ENCODE peak calls at places on chromosomes 2 and 18, in six cellular contexts. D, C, Z, M, S and P are unnamed samples.

GRCh38 chr2:219731173-219731572 is 103.7 kb downstream of the SLC4A3 start:
- DNase-seq in D (no peak), C (no peak), Z (no peak), M (peak; percentile 24), S (no peak), P (no peak)

GRCh38 chr18:67846422-67847098 is 330.0 kb upstream of the DSEL start:
- DNase-seq in D (no peak), C (no peak), Z (no peak), M (no peak), S (no peak), P (no peak)

GRCh38 chr2:105691942-105692341 is 52.8 kb upstream of the NCK2 start:
- DNase-seq in D (no peak), C (no peak), Z (no peak), M (no peak), S (peak; percentile 17), P (peak; percentile 36)

GRCh38 chr2:42510930-42511271 is 17.1 kb upstream of the KCNG3 start:
- DNase-seq in D (no peak), C (no peak), Z (no peak), M (no peak), S (no peak), P (no peak)

GRCh38 chr18:2939317-2939716 is 73.6 kb downstream of the LPIN2 start:
- DNase-seq in D (no peak), C (peak; percentile 74), Z (no peak), M (peak; percentile 90), S (no peak), P (no peak)

GRCh38 chr2:30396436-30397232 is 50.4 kb upstream of the LCLAT1 start:
- DNase-seq in D (no peak), C (no peak), Z (no peak), M (no peak), S (no peak), P (no peak)

GRCh38 chr18:67731853-67732252 is 215.3 kb upstream of the DSEL start:
- DNase-seq in D (no peak), C (no peak), Z (no peak), M (no peak), S (no peak), P (no peak)

GRCh38 chr2:47323009-47323821 is 79.7 kb upstream of the MSH2 start:
- DNase-seq in D (peak; percentile 84), C (peak; percentile 81), Z (peak; percentile 87), M (peak; percentile 69), S (peak; percentile 66), P (peak; percentile 72)

GRCh38 chr18:56326386-56327072 is 311.9 kb downstream of the TXNL1 start:
- DNase-seq in D (no peak), C (no peak), Z (no peak), M (no peak), S (no peak), P (no peak)

GRCh38 chr18:80208620-80209019 is 38.7 kb downstream of the PARD6G start:
- DNase-seq in D (no peak), C (no peak), Z (no peak), M (no peak), S (no peak), P (no peak)
- TF ChIP-seq CHD2 in D (no peak), C (no peak), Z (no peak), M (no peak), S (no peak), P (no peak)

GRCh38 chr2:27006602-27007415 is 26.0 kb upstream of the TMEM214 start:
- DNase-seq in D (peak; percentile 38), C (no peak), Z (no peak), M (no peak), S (no peak), P (no peak)
- TF ChIP-seq CHD2 in D (no peak), C (no peak), Z (no peak), M (no peak), S (no peak), P (no peak)

GRCh38 chr2:214034417-214034816 is 376.4 kb upstream of the VWC2L start:
- DNase-seq in D (no peak), C (no peak), Z (no peak), M (no peak), S (no peak), P (no peak)

GRCh38 chr2:214035921-214036320 is 374.9 kb upstream of the VWC2L start:
- DNase-seq in D (no peak), C (no peak), Z (no peak), M (no peak), S (no peak), P (no peak)

GRCh38 chr2:214035091-214035852 is 375.6 kb upstream of the VWC2L start:
- DNase-seq in D (no peak), C (no peak), Z (no peak), M (no peak), S (no peak), P (no peak)

DNA sequence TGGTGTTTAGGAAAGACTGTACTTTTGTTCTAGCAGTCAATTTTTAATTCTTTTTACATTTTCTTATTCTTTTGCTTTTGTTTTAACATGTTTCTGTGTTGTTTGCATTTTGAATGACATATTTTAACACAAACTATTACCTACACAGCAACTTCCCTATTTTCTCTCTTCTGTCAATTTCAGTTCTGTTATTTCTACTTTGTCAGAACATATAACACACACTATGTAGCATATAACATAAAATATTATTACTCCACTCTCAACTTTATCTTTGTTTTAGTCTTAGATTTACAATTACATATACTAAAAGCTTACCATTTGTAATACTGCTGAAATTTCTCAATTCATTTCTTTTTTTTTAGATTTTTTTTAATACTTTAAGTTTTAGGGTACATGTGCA is 372.7 kb upstream of the VWC2L start:
- DNase-seq in D (no peak), C (no peak), Z (no peak), M (no peak), S (no peak), P (no peak)
- TF ChIP-seq CHD2 in D (no peak), C (no peak), Z (no peak), M (no peak), S (no peak), P (no peak)

GRCh38 chr2:217166241-217166640 is 306.4 kb upstream of the TNP1 start:
- DNase-seq in D (peak; percentile 18), C (peak; percentile 60), Z (peak; percentile 30), M (peak; percentile 46), S (peak; percentile 15), P (no peak)
- TF ChIP-seq CHD2 in D (no peak), C (no peak), Z (no peak), M (no peak), S (no peak), P (no peak)

DNA sequence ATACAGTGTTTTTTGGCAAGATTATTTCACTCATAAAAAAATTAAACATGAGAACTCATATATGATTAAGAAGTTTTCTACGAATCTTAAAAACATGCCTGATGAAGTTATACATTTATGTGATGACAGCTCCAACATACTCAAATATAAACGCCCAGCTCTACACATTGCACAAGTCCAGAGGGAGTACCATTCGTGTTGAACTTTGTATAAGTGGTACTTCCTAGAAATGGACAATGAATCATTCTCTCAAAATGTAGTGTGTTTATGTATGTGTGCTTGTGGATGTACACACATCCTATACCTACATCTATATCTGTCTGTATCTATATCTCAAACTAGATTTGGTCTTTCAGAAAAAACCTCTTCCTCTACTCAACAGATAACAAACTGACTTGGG is 309.4 kb downstream of the IRS1 start:
- DNase-seq in D (no peak), C (no peak), Z (no peak), M (no peak), S (no peak), P (no peak)
- TF ChIP-seq CHD2 in D (no peak), C (no peak), Z (no peak), M (no peak), S (no peak), P (no peak)

GRCh38 chr2:216877085-216877484 is 17.2 kb upstream of the TNP1 start:
- DNase-seq in D (no peak), C (peak; percentile 17), Z (no peak), M (no peak), S (no peak), P (no peak)
- TF ChIP-seq CHD2 in D (no peak), C (no peak), Z (no peak), M (no peak), S (no peak), P (no peak)

GRCh38 chr2:183292028-183292427 is 167.8 kb downstream of the NUP35 start:
- DNase-seq in D (no peak), C (no peak), Z (no peak), M (no peak), S (no peak), P (no peak)

DNA sequence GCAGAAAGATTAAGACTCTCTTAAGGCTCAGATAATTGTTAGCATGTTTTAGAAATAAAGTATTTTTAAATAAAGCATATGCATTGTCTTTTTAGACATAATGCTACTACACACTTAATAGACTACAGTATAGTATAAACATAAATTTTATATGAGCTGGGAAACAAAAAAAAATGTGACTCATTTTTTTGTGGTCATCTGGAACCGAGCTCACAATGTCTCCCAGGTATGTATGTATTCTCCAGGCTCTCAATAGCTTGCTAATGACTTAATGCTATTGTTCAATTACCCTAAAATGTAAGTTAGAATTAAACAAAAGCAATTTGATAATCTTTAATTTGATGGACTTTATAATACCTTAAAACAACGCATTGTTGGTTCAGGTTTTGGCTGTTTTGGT is 167.2 kb downstream of the NUP35 start:
- DNase-seq in D (no peak), C (no peak), Z (no peak), M (no peak), S (no peak), P (no peak)
- TF ChIP-seq CHD2 in D (no peak), C (no peak), Z (no peak), M (no peak), S (no peak), P (no peak)

GRCh38 chr2:134501476-134502089 is 217.2 kb downstream of the TMEM163 start:
- DNase-seq in D (no peak), C (no peak), Z (no peak), M (no peak), S (no peak), P (no peak)

GRCh38 chr2:134502090-134502487 is 216.7 kb downstream of the TMEM163 start:
- DNase-seq in D (no peak), C (no peak), Z (no peak), M (no peak), S (no peak), P (no peak)

GRCh38 chr2:134498654-134499053 is 220.1 kb downstream of the TMEM163 start:
- DNase-seq in D (no peak), C (no peak), Z (no peak), M (no peak), S (no peak), P (no peak)

GRCh38 chr2:134500211-134500935 is 218.4 kb downstream of the TMEM163 start:
- DNase-seq in D (no peak), C (no peak), Z (no peak), M (no peak), S (no peak), P (no peak)

DNA sequence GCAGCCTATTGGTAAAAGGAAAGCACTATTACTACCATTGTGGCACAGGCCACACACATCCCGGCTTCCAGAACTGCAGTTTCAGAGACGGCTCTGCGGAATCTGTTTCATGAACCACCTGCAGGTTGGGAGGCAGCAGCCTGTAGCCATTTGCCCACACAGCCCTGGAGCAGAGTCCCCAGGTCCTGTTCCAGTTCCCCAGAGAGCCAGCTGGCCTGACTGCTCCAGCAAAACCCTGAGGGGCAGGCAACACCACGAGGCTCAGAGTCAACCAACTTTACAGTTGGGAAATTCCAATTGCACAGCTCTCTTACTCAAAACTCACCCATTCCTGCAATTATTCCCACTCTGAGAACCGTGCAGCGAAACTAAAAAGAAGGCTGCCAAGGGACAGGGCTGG is 219.5 kb downstream of the TMEM163 start:
- DNase-seq in D (no peak), C (no peak), Z (peak; percentile 21), M (no peak), S (no peak), P (no peak)
- TF ChIP-seq CHD2 in D (no peak), C (no peak), Z (no peak), M (no peak), S (no peak), P (no peak)